ENCODE peak calls at places on chromosomes 11 and 22, in eight cellular contexts. F is activated CD4-positive, alpha-beta T cell treated with anti-CD3 and anti-CD28 coated beads, Interleukin-2, amount 50 U/mL, for 48 hours; G is prostate gland; U is left lung; V is HFF-Myc; Z is amniotic stem cell; P is naive thymus-derived CD8-positive, alpha-beta T cell; W is H7. H is an unnamed sample.

GRCh38 chr11:87180743-87181142 is 143.0 kb downstream of the TMEM135 start:
- DNase-seq in U (no peak), P (no peak), W (no peak), V (no peak), G (no peak), F (no peak), Z (peak), H (no peak)

GRCh38 chr11:65151500-65151899 is 17.2 kb upstream of the SYVN1 start:
- DNase-seq in P (no peak), V (no peak), G (no peak), W (no peak), F (no peak), Z (no peak), U (no peak), H (no peak)

GRCh38 chr11:103656382-103656781 is 380.1 kb upstream of the DDI1 start:
- DNase-seq in V (no peak), G (no peak), F (no peak), Z (no peak), U (no peak), W (no peak), P (no peak), H (no peak)

GRCh38 chr22:23751441-23751996 is 607 bp upstream of the ZNF70 start:
- DNase-seq in W (peak), U (no peak), Z (no peak), V (no peak), F (no peak), G (no peak), P (no peak), H (no peak)

GRCh38 chr11:69039501-69039900 is 9.2 kb upstream of the TPCN2 start:
- DNase-seq in F (no peak), P (no peak), V (no peak), W (no peak), Z (no peak), U (no peak), G (no peak), H (no peak)

GRCh38 chr11:31237819-31238771 is 131.4 kb downstream of the DCDC1 start:
- DNase-seq in V (no peak), U (no peak), P (no peak), G (no peak), F (no peak), Z (no peak), W (no peak), H (no peak)

GRCh38 chr11:8386134-8386864 is 122.6 kb upstream of the LMO1 start:
- DNase-seq in G (no peak), Z (no peak), V (no peak), F (no peak), P (no peak), W (peak), U (no peak), H (no peak)

GRCh38 chr22:19679476-19680099 is 34.7 kb upstream of the SEPTIN5 start:
- DNase-seq in U (no peak), P (peak), W (peak), G (no peak), F (peak), Z (no peak), V (no peak), H (no peak)

GRCh38 chr11:127639916-127640315 is 639.3 kb upstream of the KIRREL3 start:
- DNase-seq in P (no peak), F (no peak), V (no peak), Z (no peak), G (no peak), W (no peak), U (no peak), H (peak)

GRCh38 chr11:47511927-47512326 is 41.0 kb downstream of the CELF1 start:
- DNase-seq in U (no peak), W (no peak), V (no peak), G (no peak), F (no peak), Z (no peak), P (no peak), H (no peak)

GRCh38 chr22:45553333-45554039 is 50.8 kb downstream of the FBLN1 start:
- DNase-seq in V (peak), F (peak), G (peak), W (peak), U (peak), P (peak), Z (peak), H (peak)

GRCh38 chr11:44928807-44929206 is 21.9 kb downstream of the TP53I11 start:
- DNase-seq in Z (no peak), U (no peak), G (no peak), F (no peak), W (peak), P (no peak), V (no peak), H (no peak)

GRCh38 chr11:8168485-8169257 is at the start of gene RIC3:
- DNase-seq in P (peak), Z (no peak), U (peak), W (peak), F (peak), V (no peak), G (peak), H (no peak)

GRCh38 chr22:26172389-26172990 is 3.2 kb downstream of the SEZ6L start:
- DNase-seq in P (no peak), Z (no peak), W (peak), G (no peak), F (peak), U (no peak), V (no peak), H (no peak)

GRCh38 chr22:17083811-17084540 is 824 bp upstream of the IL17RA start:
- DNase-seq in V (no peak), U (no peak), W (no peak), F (no peak), P (no peak), Z (no peak), G (no peak), H (no peak)

GRCh38 chr11:125426818-125427528 is 69.1 kb downstream of the FEZ1 start:
- DNase-seq in Z (no peak), U (no peak), V (no peak), F (no peak), W (peak), G (no peak), P (no peak), H (no peak)

GRCh38 chr11:130561441-130561881 is 113.0 kb downstream of the ADAMTS15 start:
- DNase-seq in W (no peak), U (no peak), G (no peak), P (no peak), Z (no peak), V (no peak), F (no peak), H (no peak)

GRCh38 chr22:21621891-21622623 is 7.8 kb downstream of the YDJC start:
- DNase-seq in W (no peak), G (no peak), Z (no peak), U (no peak), P (no peak), V (no peak), F (no peak), H (no peak)

GRCh38 chr11:16924826-16925494 is 89.3 kb downstream of the PLEKHA7 start:
- DNase-seq in F (peak), U (peak), P (no peak), Z (no peak), G (peak), V (no peak), W (peak), H (peak)

GRCh38 chr22:29311468-29312217 is 3.9 kb downstream of the RASL10A start:
- DNase-seq in F (no peak), U (no peak), G (no peak), P (no peak), Z (no peak), W (peak), V (no peak), H (no peak)

GRCh38 chr11:35619030-35619753 is 932 bp downstream of the FJX1 start:
- DNase-seq in P (no peak), Z (no peak), W (peak), U (no peak), V (no peak), F (peak), G (no peak), H (no peak)

GRCh38 chr22:40714514-40714966 is 35.3 kb downstream of the MCHR1 start:
- DNase-seq in P (peak), W (peak), Z (no peak), G (no peak), U (no peak), F (no peak), V (no peak), H (no peak)